ENCODE peak calls at places on chromosome 16, in nine cellular contexts. F is adipocyte; R is activated CD4-positive, alpha-beta T cell treated with anti-CD3 and anti-CD28 coated beads, Interleukin-2, amount 50 U/mL, for 1 hour; D is tibial nerve; E is NB4; U is activated naive CD4-positive, alpha-beta T cell treated with anti-CD3 and anti-CD28 coated beads, Interleukin-2, amount 10 ng/mL, durations not matched to agents 7 days and 5 days; S is RWPE1; I is HTR-8/SVneo; J is non-pigmented ciliary epithelial cell. P is an unnamed sample.

GRCh38 chr16:87017388-87018012 is 299.7 kb downstream of the C16orf95 start:
- DNase-seq in F (peak), I (peak), D (no peak), U (no peak), S (peak), E (peak), J (peak), R (no peak), P (no peak)

GRCh38 chr16:20918486-20919239 is 18.1 kb downstream of the LYRM1 start:
- DNase-seq in S (no peak), E (no peak), D (peak), U (no peak), R (no peak), F (peak), J (no peak), I (no peak), P (no peak)

GRCh38 chr16:31451201-31451600 is 8.1 kb upstream of the ARMC5 start:
- DNase-seq in J (no peak), F (no peak), I (no peak), D (no peak), S (no peak), R (no peak), U (no peak), E (no peak), P (no peak)

GRCh38 chr16:2795714-2796143 is 2.5 kb upstream of the PRSS41 start:
- DNase-seq in E (peak), I (no peak), S (no peak), U (no peak), F (no peak), R (no peak), J (no peak), D (no peak), P (no peak)

GRCh38 chr16:28616636-28617035 is 6.8 kb upstream of the SULT1A1 start:
- DNase-seq in J (no peak), R (no peak), S (no peak), U (no peak), D (no peak), E (no peak), F (no peak), I (no peak), P (no peak)

GRCh38 chr16:82070656-82071369 is 35.8 kb downstream of the HSD17B2 start:
- DNase-seq in S (peak), I (peak), J (peak), U (no peak), E (no peak), R (no peak), F (peak), D (no peak), P (no peak)

GRCh38 chr16:10833271-10833670 is 14.7 kb upstream of the TVP23A start:
- DNase-seq in E (no peak), F (no peak), R (no peak), I (no peak), S (no peak), U (no peak), D (no peak), J (no peak), P (no peak)

GRCh38 chr16:49546059-49546458 is 172.5 kb downstream of the C16orf78 start:
- DNase-seq in E (no peak), U (no peak), S (no peak), F (peak), R (no peak), J (no peak), I (no peak), D (no peak), P (no peak)

GRCh38 chr16:70660672-70661350 is 14.5 kb downstream of the IL34 start:
- DNase-seq in J (no peak), R (no peak), E (no peak), U (peak), D (no peak), F (no peak), S (peak), I (no peak), P (no peak)

GRCh38 chr16:66935319-66936011 is at the start of gene CES2:
- DNase-seq in S (peak), D (no peak), R (no peak), U (no peak), E (no peak), F (peak), J (no peak), I (peak), P (no peak)

GRCh38 chr16:86748643-86749042 is 170.3 kb downstream of the FOXL1 start:
- DNase-seq in R (no peak), D (no peak), S (no peak), F (no peak), U (no peak), I (no peak), J (no peak), E (no peak), P (no peak)

GRCh38 chr16:86387461-86388440 is 122.6 kb upstream of the FOXF1 start:
- DNase-seq in U (no peak), J (peak), F (peak), D (no peak), S (peak), R (no peak), I (peak), E (peak), P (no peak)

GRCh38 chr16:64417711-64418227 is 704.1 kb downstream of the CDH11 start:
- DNase-seq in I (no peak), S (no peak), J (no peak), U (no peak), D (no peak), F (peak), R (no peak), E (no peak), P (no peak)

GRCh38 chr16:87436225-87437172 is 44.4 kb downstream of the MAP1LC3B start:
- DNase-seq in J (no peak), D (no peak), S (no peak), I (peak), E (no peak), U (peak), F (no peak), R (no peak), P (no peak)

GRCh38 chr16:88974641-88975215 is 2.3 kb downstream of the CBFA2T3 start:
- DNase-seq in E (peak), F (no peak), D (no peak), R (no peak), J (no peak), I (no peak), U (no peak), S (no peak), P (no peak)

GRCh38 chr16:47712276-47713224 is 251.4 kb downstream of the PHKB start:
- DNase-seq in D (no peak), S (no peak), F (no peak), U (no peak), J (no peak), R (no peak), E (no peak), I (no peak), P (no peak)

GRCh38 chr16:34054137-34054536 is 594.7 kb downstream of the TP53TG3F start:
- DNase-seq in U (no peak), D (no peak), J (no peak), E (no peak), R (no peak), S (no peak), F (no peak), I (no peak), P (no peak)

GRCh38 chr16:56518435-56518834 is 1.4 kb downstream of the BBS2 start:
- DNase-seq in U (no peak), D (no peak), R (no peak), S (no peak), F (no peak), J (no peak), E (no peak), I (no peak), P (no peak)

GRCh38 chr16:28974007-28974436 is 556 bp upstream of the SPNS1 start:
- DNase-seq in F (peak), J (peak), E (peak), D (no peak), I (peak), S (peak), U (peak), R (no peak), P (peak)

GRCh38 chr16:89099905-89100304 is 6.3 kb downstream of the ACSF3 start:
- DNase-seq in E (no peak), J (no peak), R (peak), F (peak), S (no peak), D (no peak), U (no peak), I (no peak), P (no peak)

GRCh38 chr16:48501516-48502377 is 108.2 kb downstream of the N4BP1 start:
- DNase-seq in J (no peak), S (no peak), D (no peak), I (no peak), R (no peak), E (no peak), U (no peak), F (no peak), P (no peak)

GRCh38 chr16:3625911-3626732 is 14.7 kb upstream of the SLX4 start:
- DNase-seq in D (no peak), E (peak), U (no peak), S (no peak), I (no peak), J (no peak), R (no peak), F (no peak), P (no peak)

GRCh38 chr16:85253127-85253941 is 141.1 kb upstream of the CIBAR2 start:
- DNase-seq in D (no peak), R (peak), J (no peak), U (peak), E (peak), I (peak), F (peak), S (peak), P (peak)

GRCh38 chr16:23254338-23254737 is 47.8 kb upstream of the SCNN1B start:
- DNase-seq in D (no peak), S (no peak), E (no peak), J (peak), F (peak), I (peak), U (no peak), R (no peak), P (no peak)

GRCh38 chr16:29678691-29679267 is at the start of gene QPRT:
- DNase-seq in I (peak), U (no peak), S (no peak), R (no peak), E (no peak), J (no peak), D (no peak), F (peak), P (peak)

P was measured in WERI-Rb-1.